ENCODE peak calls at places on chromosomes 3 and 15, in four cellular contexts. V is WERI-Rb-1, D is T-helper 1 cell, Y is MV-4-11. O is an unnamed sample.

GRCh38 chr3:99499235-99499798 is 139.1 kb upstream of the COL8A1 start:
- DNase-seq in V (peak; percentile 38), Y (peak; percentile 56), D (no peak), O (no peak)

GRCh38 chr3:15097889-15098288 is 1.1 kb downstream of the RBSN start:
- DNase-seq in D (no peak), Y (peak; percentile 88), V (no peak), O (no peak)

GRCh38 chr3:175149675-175150074 is 290.5 kb downstream of the NAALADL2 start:
- DNase-seq in D (no peak), V (peak; percentile 35), Y (no peak), O (no peak)

GRCh38 chr15:29056839-29057450 is 171.2 kb downstream of the APBA2 start:
- DNase-seq in V (no peak), D (no peak), Y (no peak), O (no peak)

GRCh38 chr15:93028632-93029612 is 60.1 kb downstream of the RGMA start:
- DNase-seq in D (no peak), V (no peak), Y (peak; percentile 93), O (no peak)

GRCh38 chr3:48507256-48508061 is 3.5 kb upstream of the SHISA5 start:
- DNase-seq in Y (peak; percentile 71), D (peak; percentile 64), V (peak; percentile 84), O (peak; percentile 48)

GRCh38 chr3:182925330-182925943 is 54.9 kb downstream of the DCUN1D1 start:
- DNase-seq in D (no peak), V (no peak), Y (peak; percentile 93), O (no peak)

GRCh38 chr3:133930341-133930933 is 34.8 kb upstream of the RAB6B start:
- DNase-seq in Y (peak; percentile 47), D (no peak), V (no peak), O (peak; percentile 44)

GRCh38 chr3:126954141-126954845 is 28.6 kb upstream of the PLXNA1 start:
- DNase-seq in V (peak; percentile 50), D (no peak), Y (no peak), O (no peak)

GRCh38 chr3:190038050-190038631 is 82.6 kb downstream of the P3H2 start:
- DNase-seq in D (no peak), V (no peak), Y (peak; percentile 53), O (no peak)

GRCh38 chr3:106345353-106346027 is 476.7 kb upstream of the CBLB start:
- DNase-seq in Y (peak; percentile 97), D (no peak), V (no peak), O (no peak)

GRCh38 chr15:70557506-70558258 is 205.7 kb downstream of the UACA start:
- DNase-seq in Y (no peak), D (no peak), V (no peak), O (no peak)

GRCh38 chr3:72185549-72186484 is 400.9 kb upstream of the PROK2 start:
- DNase-seq in D (no peak), V (no peak), Y (peak; percentile 69), O (no peak)